ENCODE peak calls at places on chromosomes 4 and X, in eight cellular contexts. G, O, D, X, Z, U, A and Q are unnamed samples.

GRCh38 chr4:183355405-183355804 is 33.2 kb upstream of the CLDN24 start:
- DNase-seq in G (no peak), O (peak), D (no peak), X (no peak), Z (no peak), U (no peak), A (no peak), Q (no peak)

GRCh38 chrX:9905721-9906120 is 61.4 kb upstream of the CLDN34 start:
- DNase-seq in G (no peak), O (no peak), D (no peak), X (no peak), Z (no peak), U (no peak), A (no peak), Q (no peak)

GRCh38 chr4:177008071-177008835 is 215.5 kb upstream of the VEGFC start:
- DNase-seq in G (no peak), O (peak), D (no peak), X (no peak), Z (no peak), U (no peak), A (no peak), Q (no peak)

GRCh38 chrX:19846995-19847790 is 40.2 kb downstream of the SH3KBP1 start:
- DNase-seq in G (no peak), O (peak), D (peak), X (peak), Z (no peak), U (no peak), A (no peak), Q (peak)

GRCh38 chr4:38034986-38035882 is 75.0 kb downstream of the PTTG2 start:
- DNase-seq in G (no peak), O (peak), D (peak), X (peak), Z (peak), U (peak), A (peak), Q (no peak)

GRCh38 chr4:23932935-23933334 is 43.1 kb upstream of the PPARGC1A start:
- DNase-seq in G (no peak), O (peak), D (no peak), X (no peak), Z (no peak), U (no peak), A (no peak), Q (no peak)

GRCh38 chrX:1465261-1466231 is 12.8 kb upstream of the ASMTL start:
- DNase-seq in G (peak), O (peak), D (peak), X (no peak), Z (no peak), U (no peak), A (no peak), Q (no peak)

GRCh38 chr4:137998666-137999429 is 243.3 kb downstream of the SLC7A11 start:
- DNase-seq in G (no peak), O (no peak), D (no peak), X (no peak), Z (no peak), U (no peak), A (no peak), Q (no peak)

GRCh38 chr4:118869808-118870342 is 18.8 kb upstream of the SYNPO2 start:
- DNase-seq in G (no peak), O (peak), D (no peak), X (no peak), Z (no peak), U (no peak), A (no peak), Q (no peak)

GRCh38 chr4:76310683-76311082 is 4.2 kb downstream of the STBD1 start:
- DNase-seq in G (no peak), O (no peak), D (no peak), X (no peak), Z (no peak), U (no peak), A (no peak), Q (no peak)

GRCh38 chrX:120791013-120791643 is 84.5 kb downstream of the CT47B1 start:
- DNase-seq in G (no peak), O (no peak), D (peak), X (no peak), Z (no peak), U (no peak), A (no peak), Q (peak)

GRCh38 chrX:68685722-68686683 is 38.5 kb downstream of the STARD8 start:
- DNase-seq in G (peak), O (no peak), D (peak), X (no peak), Z (peak), U (no peak), A (no peak), Q (peak)

GRCh38 chr4:5890063-5890727 is 2.7 kb downstream of the CRMP1 start:
- DNase-seq in G (no peak), O (no peak), D (peak), X (no peak), Z (peak), U (peak), A (no peak), Q (no peak)

GRCh38 chrX:49166914-49167739 is 4.6 kb downstream of the MAGIX start:
- DNase-seq in G (peak), O (peak), D (peak), X (peak), Z (no peak), U (no peak), A (no peak), Q (peak)

GRCh38 chr4:185810746-185811508 is 1.1 kb downstream of the SORBS2 start:
- DNase-seq in G (no peak), O (peak), D (no peak), X (no peak), Z (no peak), U (no peak), A (no peak), Q (no peak)